ENCODE peak calls at places on chromosomes 4 and X, in eight cellular contexts. S is NCI-H1105; Y is activated CD4-positive, alpha-beta T cell treated with anti-CD3 and anti-CD28 coated beads for 24 hours; E is stimulated activated CD8-positive, alpha-beta memory T cell treated with anti-CD3 and anti-CD28 coated beads, Interleukin-2, amount 100 ng/mL, for 48 hours; R is transverse colon; W is HFFc6; C is KG1; G is fibroblast of pulmonary artery. I is an unnamed sample.

GRCh38 chr4:69658133-69658532 is 5.1 kb upstream of the UGT2A1 start:
- DNase-seq in S (no peak), C (no peak), W (no peak), R (no peak), G (no peak), E (no peak), Y (no peak), I (no peak)

GRCh38 chr4:68375667-68376559 is 26.0 kb upstream of the YTHDC1 start:
- DNase-seq in W (peak; percentile 68), Y (no peak), S (peak; percentile 1), R (peak; percentile 28), E (peak; percentile 3), C (peak; percentile 13), G (peak; percentile 71), I (peak; percentile 72)

GRCh38 chr4:89823416-89823815 is 13.5 kb downstream of the SNCA start:
- DNase-seq in R (no peak), Y (no peak), S (no peak), E (no peak), C (no peak), G (peak; percentile 80), W (no peak), I (peak; percentile 49)

GRCh38 chrX:34764842-34765241 is 107.8 kb upstream of the TMEM47 start:
- DNase-seq in E (no peak), G (no peak), R (no peak), S (no peak), W (no peak), Y (no peak), C (no peak), I (no peak)

GRCh38 chrX:12245650-12246645 is 107.7 kb downstream of the FRMPD4 start:
- DNase-seq in R (no peak), C (no peak), E (no peak), G (peak; percentile 49), W (peak; percentile 84), Y (no peak), S (no peak), I (peak; percentile 36)

GRCh38 chrX:123340691-123341090 is 156.6 kb downstream of the GRIA3 start:
- DNase-seq in C (no peak), R (no peak), G (no peak), E (no peak), Y (no peak), W (peak; percentile 24), S (no peak), I (no peak)

GRCh38 chrX:139077303-139078131 is 366.0 kb upstream of the FGF13 start:
- DNase-seq in S (no peak), W (peak; percentile 13), C (no peak), R (no peak), G (no peak), E (no peak), Y (no peak), I (peak; percentile 59)

GRCh38 chr4:23746672-23747071 is 143.2 kb downstream of the PPARGC1A start:
- DNase-seq in W (no peak), S (no peak), C (no peak), G (no peak), Y (no peak), E (no peak), R (peak; percentile 20), I (no peak)

GRCh38 chrX:31483336-31483735 is 411.5 kb upstream of the FTHL17 start:
- DNase-seq in E (no peak), R (no peak), W (peak; percentile 38), S (no peak), C (no peak), G (peak; percentile 90), Y (no peak), I (peak; percentile 52)

GRCh38 chrX:48508400-48509244 is at the start of gene PORCN:
- DNase-seq in E (peak; percentile 73), R (peak; percentile 88), Y (peak; percentile 63), S (no peak), G (peak; percentile 54), W (peak; percentile 27), C (peak; percentile 24), I (peak; percentile 82)

GRCh38 chr4:109729155-109729562 is 711 bp downstream of the PLA2G12A start:
- DNase-seq in C (peak; percentile 60), G (peak; percentile 16), S (no peak), W (no peak), E (peak; percentile 11), R (no peak), Y (peak; percentile 6), I (peak; percentile 52)

GRCh38 chr4:140309124-140309870 is 64.1 kb upstream of the SCOC start:
- DNase-seq in W (peak; percentile 44), E (no peak), G (peak; percentile 22), C (no peak), Y (no peak), R (no peak), S (no peak), I (peak; percentile 29)

GRCh38 chrX:119190736-119191282 is 45.3 kb upstream of the PGRMC1 start:
- DNase-seq in E (no peak), Y (no peak), R (no peak), S (no peak), C (no peak), G (peak; percentile 57), W (peak; percentile 5), I (no peak)

GRCh38 chr4:42995343-42995944 is 102.9 kb downstream of the GRXCR1 start:
- DNase-seq in S (peak; percentile 3), C (no peak), Y (no peak), G (peak; percentile 41), R (no peak), W (no peak), E (no peak), I (peak; percentile 32)

GRCh38 chr4:110124721-110125120 is 73.7 kb downstream of the ELOVL6 start:
- DNase-seq in E (no peak), G (no peak), W (no peak), Y (no peak), S (no peak), C (no peak), R (no peak), I (peak; percentile 54)

GRCh38 chr4:3436048-3436797 is 5.5 kb upstream of the HGFAC start:
- DNase-seq in W (no peak), G (no peak), C (no peak), R (no peak), E (no peak), Y (no peak), S (no peak), I (no peak)

GRCh38 chr4:158282252-158282651 is 72.0 kb downstream of the TMEM144 start:
- DNase-seq in G (no peak), W (peak; percentile 9), S (no peak), R (no peak), E (no peak), Y (no peak), C (no peak), I (no peak)

GRCh38 chrX:103175944-103176753 is 38.8 kb upstream of the BEX4 start:
- DNase-seq in E (peak; percentile 31), S (peak; percentile 22), W (peak; percentile 34), C (peak; percentile 3), R (peak; percentile 59), Y (peak; percentile 45), G (peak; percentile 62), I (peak; percentile 68)

GRCh38 chrX:124098089-124098488 is 136.6 kb downstream of the STAG2 start:
- DNase-seq in E (no peak), R (no peak), G (peak; percentile 48), C (no peak), S (no peak), W (peak; percentile 34), Y (no peak), I (peak; percentile 38)

GRCh38 chr4:173191623-173192041 is 23.0 kb downstream of the GALNT7 start:
- DNase-seq in G (peak; percentile 45), E (no peak), W (peak; percentile 17), S (no peak), R (no peak), Y (no peak), C (no peak), I (peak; percentile 63)

GRCh38 chr4:70992354-70992753 is 1.1 kb upstream of the DCK start:
- DNase-seq in E (no peak), Y (no peak), W (no peak), G (no peak), C (no peak), R (peak; percentile 26), S (peak; percentile 9), I (no peak)

I was measured in astrocyte of the hippocampus.